ENCODE peak calls at places on chromosome 20, in five cellular contexts. One of them, this sample, is unnamed. For H3K4me1, the result is how much of the 10 kb centered on the place peaks cover.

GRCh38 chr20:41047279-41047974 is 18.8 kb downstream of the TOP1 start:
- DNase-seq in psoas muscle: no peak
- DNase-seq in heart right ventricle: no peak
- DNase-seq in CD4-positive, alpha-beta memory T cell: no peak
- DNase-seq in Karpas-422: peak
- DNase-seq in this sample: no peak

GRCh38 chr20:9517297-9518134 is 3.1 kb downstream of the LAMP5 start:
- DNase-seq in Karpas-422: no peak
- DNase-seq in CD4-positive, alpha-beta memory T cell: no peak
- DNase-seq in heart right ventricle: no peak
- DNase-seq in psoas muscle: no peak
- DNase-seq in this sample: no peak

GRCh38 chr20:39853050-39853449 is 836.0 kb downstream of the MAFB start:
- DNase-seq in psoas muscle: no peak
- DNase-seq in CD4-positive, alpha-beta memory T cell: no peak
- DNase-seq in Karpas-422: no peak
- DNase-seq in heart right ventricle: no peak
- DNase-seq in this sample: no peak

GRCh38 chr20:46058656-46059281 is 29.8 kb downstream of the SLC12A5 start:
- DNase-seq in Karpas-422: no peak
- DNase-seq in heart right ventricle: no peak
- DNase-seq in psoas muscle: no peak
- DNase-seq in CD4-positive, alpha-beta memory T cell: no peak
- DNase-seq in this sample: no peak

GRCh38 chr20:366042-366718 is 14.4 kb upstream of the TRIB3 start:
- DNase-seq in heart right ventricle: no peak
- DNase-seq in CD4-positive, alpha-beta memory T cell: peak
- DNase-seq in psoas muscle: no peak
- DNase-seq in Karpas-422: no peak
- DNase-seq in this sample: no peak

GRCh38 chr20:25011261-25011660 is 18.7 kb upstream of the APMAP start:
- DNase-seq in heart right ventricle: no peak
- DNase-seq in CD4-positive, alpha-beta memory T cell: no peak
- DNase-seq in Karpas-422: no peak
- DNase-seq in psoas muscle: no peak
- DNase-seq in this sample: no peak

GRCh38 chr20:52975024-52975732 is 3.0 kb downstream of the TSHZ2 start:
- DNase-seq in psoas muscle: no peak
- DNase-seq in Karpas-422: no peak
- DNase-seq in heart right ventricle: no peak
- DNase-seq in CD4-positive, alpha-beta memory T cell: peak
- DNase-seq in this sample: no peak

GRCh38 chr20:385448-385847 is 4.9 kb downstream of the TRIB3 start:
- DNase-seq in CD4-positive, alpha-beta memory T cell: no peak
- DNase-seq in psoas muscle: no peak
- DNase-seq in Karpas-422: no peak
- DNase-seq in heart right ventricle: no peak
- DNase-seq in this sample: no peak

GRCh38 chr20:49043000-49043399 is 3.1 kb upstream of the CSE1L start:
- DNase-seq in CD4-positive, alpha-beta memory T cell: no peak
- DNase-seq in psoas muscle: no peak
- DNase-seq in heart right ventricle: no peak
- DNase-seq in Karpas-422: no peak
- DNase-seq in this sample: no peak

GRCh38 chr20:43571310-43571709 is 12.5 kb downstream of the SGK2 start:
- DNase-seq in heart right ventricle: no peak
- DNase-seq in psoas muscle: no peak
- DNase-seq in Karpas-422: no peak
- DNase-seq in CD4-positive, alpha-beta memory T cell: no peak
- DNase-seq in this sample: no peak

GRCh38 chr20:46364670-46365482 is 41.5 kb downstream of the ELMO2 start:
- DNase-seq in heart right ventricle: no peak
- DNase-seq in CD4-positive, alpha-beta memory T cell: no peak
- DNase-seq in Karpas-422: no peak
- DNase-seq in psoas muscle: no peak
- DNase-seq in this sample: no peak

GRCh38 chr20:62303327-62304226 is 780 bp downstream of the ADRM1 start:
- DNase-seq in Karpas-422: peak
- DNase-seq in CD4-positive, alpha-beta memory T cell: no peak
- DNase-seq in heart right ventricle: no peak
- DNase-seq in psoas muscle: no peak
- DNase-seq in this sample: no peak

GRCh38 chr20:10047427-10047826 is 12.6 kb downstream of the ANKEF1 start:
- DNase-seq in psoas muscle: no peak
- DNase-seq in CD4-positive, alpha-beta memory T cell: no peak
- DNase-seq in heart right ventricle: no peak
- DNase-seq in Karpas-422: peak
- DNase-seq in this sample: no peak

GRCh38 chr20:60725311-60725906 is 526.7 kb upstream of the CDH4 start:
- DNase-seq in Karpas-422: no peak
- DNase-seq in CD4-positive, alpha-beta memory T cell: no peak
- DNase-seq in heart right ventricle: no peak
- DNase-seq in psoas muscle: no peak
- DNase-seq in this sample: no peak

GRCh38 chr20:46458891-46459750 is 52.7 kb upstream of the ELMO2 start:
- DNase-seq in heart right ventricle: peak
- DNase-seq in Karpas-422: no peak
- DNase-seq in CD4-positive, alpha-beta memory T cell: peak
- DNase-seq in psoas muscle: peak
- DNase-seq in this sample: no peak

GRCh38 chr20:5970381-5970780 is 19.9 kb downstream of the MCM8 start:
- DNase-seq in psoas muscle: no peak
- DNase-seq in heart right ventricle: no peak
- DNase-seq in CD4-positive, alpha-beta memory T cell: no peak
- DNase-seq in Karpas-422: no peak
- DNase-seq in this sample: no peak

GRCh38 chr20:5127204-5127858 is 523 bp downstream of the CDS2 start:
- DNase-seq in heart right ventricle: peak
- DNase-seq in CD4-positive, alpha-beta memory T cell: peak
- DNase-seq in Karpas-422: peak
- DNase-seq in psoas muscle: peak
- DNase-seq in this sample: peak

GRCh38 chr20:8234580-8234979 is 102.5 kb downstream of the PLCB1 start:
- DNase-seq in Karpas-422: no peak
- DNase-seq in psoas muscle: no peak
- DNase-seq in CD4-positive, alpha-beta memory T cell: no peak
- DNase-seq in heart right ventricle: no peak
- DNase-seq in this sample: no peak

GRCh38 chr20:11047559-11047958 is 373.8 kb upstream of the JAG1 start:
- DNase-seq in CD4-positive, alpha-beta memory T cell: no peak
- DNase-seq in psoas muscle: no peak
- DNase-seq in Karpas-422: no peak
- DNase-seq in heart right ventricle: no peak
- DNase-seq in this sample: no peak

GRCh38 chr20:64161595-64162238 is 2.5 kb upstream of the MYT1 start:
- DNase-seq in Karpas-422: no peak
- DNase-seq in heart right ventricle: peak
- DNase-seq in CD4-positive, alpha-beta memory T cell: peak
- DNase-seq in psoas muscle: no peak
- DNase-seq in this sample: no peak

GRCh38 chr20:62310757-62311121 is 7.9 kb downstream of the ADRM1 start:
- DNase-seq in Karpas-422: no peak
- DNase-seq in CD4-positive, alpha-beta memory T cell: no peak
- DNase-seq in psoas muscle: no peak
- DNase-seq in heart right ventricle: no peak
- DNase-seq in this sample: no peak

GRCh38 chr20:63739129-63740069 is at the start of gene SLC2A4RG:
- DNase-seq in heart right ventricle: peak
- DNase-seq in Karpas-422: peak
- DNase-seq in CD4-positive, alpha-beta memory T cell: peak
- DNase-seq in psoas muscle: peak
- DNase-seq in this sample: peak

DNA sequence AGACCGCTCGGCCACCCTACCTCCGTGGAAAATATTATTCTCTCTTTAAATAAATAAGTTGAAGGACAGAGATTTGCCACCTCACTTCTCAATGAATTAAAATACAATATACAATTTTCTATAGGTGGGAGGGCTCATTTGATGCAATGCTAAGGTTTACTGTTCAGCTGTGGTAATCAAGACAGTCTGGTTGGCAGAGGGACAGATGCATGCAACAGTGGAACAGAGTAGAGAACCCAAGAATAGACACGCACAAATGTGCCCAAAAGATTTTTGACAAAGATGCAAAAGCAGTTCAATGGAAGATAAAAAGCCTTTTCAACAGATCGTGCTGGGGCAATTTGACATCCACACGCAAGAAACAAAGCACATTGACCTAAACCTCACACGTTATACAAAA is 145.2 kb downstream of the CEBPB start:
- DNase-seq in CD4-positive, alpha-beta memory T cell: no peak
- DNase-seq in psoas muscle: no peak
- DNase-seq in heart right ventricle: no peak
- DNase-seq in Karpas-422: no peak
- DNase-seq in this sample: no peak
- H3K4me1 ChIP-seq in CD4-positive, alpha-beta memory T cell: under half
- H3K4me1 ChIP-seq in psoas muscle: under half
- H3K4me1 ChIP-seq in heart right ventricle: half or more
- H3K4me1 ChIP-seq in Karpas-422: under half
- H3K4me1 ChIP-seq in this sample: under half

DNA sequence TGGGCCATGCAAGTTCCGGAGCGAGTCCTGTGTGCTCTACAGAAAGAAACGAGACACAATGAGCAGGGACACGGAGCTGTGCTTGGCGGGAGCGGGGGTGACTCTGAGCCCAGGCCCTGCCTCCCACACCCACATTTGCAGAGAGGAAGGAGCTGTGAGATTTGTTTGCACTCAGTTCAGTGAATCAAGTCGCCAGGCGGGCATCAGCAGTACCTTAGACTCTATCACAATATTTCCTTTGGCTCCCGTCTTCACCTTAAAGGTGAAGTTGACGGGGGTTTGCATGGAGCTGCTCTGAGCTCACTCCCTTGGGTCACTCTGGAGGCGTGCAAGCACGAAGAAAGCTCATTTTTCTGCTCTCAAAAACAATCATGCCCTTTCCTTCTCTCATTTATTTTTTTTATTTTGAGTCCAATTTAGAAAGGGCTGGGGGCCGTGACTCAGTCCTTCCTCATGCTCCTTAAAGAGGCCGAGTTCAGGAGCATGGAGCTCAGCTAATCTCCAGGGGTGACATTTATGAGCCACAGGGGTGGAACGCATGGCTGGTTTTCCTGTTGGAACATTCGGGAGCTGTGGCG is 188.2 kb downstream of the NFATC2 start:
- DNase-seq in Karpas-422: no peak
- DNase-seq in heart right ventricle: no peak
- DNase-seq in CD4-positive, alpha-beta memory T cell: no peak
- DNase-seq in psoas muscle: peak
- DNase-seq in this sample: no peak
- H3K4me1 ChIP-seq in Karpas-422: under half
- H3K4me1 ChIP-seq in heart right ventricle: under half
- H3K4me1 ChIP-seq in CD4-positive, alpha-beta memory T cell: under half
- H3K4me1 ChIP-seq in psoas muscle: under half
- H3K4me1 ChIP-seq in this sample: under half

DNA sequence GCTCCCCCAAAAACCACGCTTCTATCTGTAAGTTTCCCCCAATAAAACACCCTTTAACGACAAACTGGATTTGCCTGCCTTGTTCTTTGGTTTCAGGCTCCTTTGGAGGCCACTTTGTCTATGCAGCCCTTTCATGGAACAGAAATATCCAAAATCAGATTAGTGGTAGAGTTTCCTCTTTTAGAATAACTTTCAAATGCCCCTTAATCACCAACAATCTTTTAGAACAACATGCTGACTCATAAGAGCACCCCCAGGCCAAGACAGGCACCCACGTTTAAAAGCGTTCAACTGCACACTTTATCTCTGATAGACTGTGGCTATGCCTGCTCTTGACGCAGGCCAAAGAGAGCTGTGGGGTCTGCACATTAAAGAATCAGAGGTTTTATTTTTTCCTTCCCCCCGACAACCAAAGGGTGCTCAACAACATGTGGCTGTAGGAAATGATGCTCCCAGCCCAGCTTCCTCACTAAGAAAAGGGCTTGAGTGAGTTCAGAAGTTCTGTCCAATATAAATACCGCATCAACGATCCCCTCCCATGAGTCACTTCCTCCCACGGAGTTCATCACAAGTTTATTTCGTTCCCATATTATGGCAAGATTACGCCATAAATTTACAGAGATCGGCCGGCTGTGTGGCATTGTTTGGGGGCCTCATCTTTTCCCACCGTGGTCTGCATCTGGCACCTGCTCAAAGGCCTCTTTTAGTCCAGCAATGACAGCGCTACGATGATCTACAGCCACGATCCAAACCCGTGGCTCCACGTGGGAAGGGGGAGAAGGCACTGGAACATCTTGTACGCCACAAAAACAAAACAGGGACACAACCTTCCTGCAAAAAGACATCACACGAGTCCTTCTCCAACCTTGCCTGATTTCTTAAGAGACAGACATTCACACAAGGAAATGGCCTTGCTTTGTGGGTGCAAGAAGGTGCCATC is 88.8 kb upstream of the NFATC2 start:
- DNase-seq in CD4-positive, alpha-beta memory T cell: no peak
- DNase-seq in heart right ventricle: peak
- DNase-seq in Karpas-422: no peak
- DNase-seq in psoas muscle: peak
- DNase-seq in this sample: peak
- H3K4me1 ChIP-seq in CD4-positive, alpha-beta memory T cell: under half
- H3K4me1 ChIP-seq in heart right ventricle: under half
- H3K4me1 ChIP-seq in Karpas-422: under half
- H3K4me1 ChIP-seq in psoas muscle: under half
- H3K4me1 ChIP-seq in this sample: under half

DNA sequence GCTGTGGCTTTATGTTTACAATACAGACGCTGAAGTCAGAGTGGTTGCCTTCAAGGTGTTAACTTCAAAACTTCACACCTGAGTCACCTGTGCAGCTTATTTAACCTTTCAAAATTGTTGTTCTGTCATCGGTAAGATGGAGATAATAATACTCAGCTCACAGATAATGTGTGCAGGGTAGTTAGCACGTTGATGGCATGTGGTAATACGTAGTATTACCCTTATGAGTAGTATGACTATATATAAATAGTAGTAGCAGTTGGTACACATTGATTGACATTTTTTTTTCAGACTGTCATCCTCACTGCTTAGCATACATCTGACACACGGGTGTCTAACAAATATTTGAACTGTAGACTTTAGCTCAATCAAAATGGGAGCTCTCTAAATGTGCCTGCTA is 11.0 kb upstream of the MROH8 start:
- DNase-seq in CD4-positive, alpha-beta memory T cell: no peak
- DNase-seq in heart right ventricle: no peak
- DNase-seq in Karpas-422: no peak
- DNase-seq in psoas muscle: no peak
- DNase-seq in this sample: no peak
- H3K4me1 ChIP-seq in CD4-positive, alpha-beta memory T cell: half or more
- H3K4me1 ChIP-seq in heart right ventricle: half or more
- H3K4me1 ChIP-seq in Karpas-422: under half
- H3K4me1 ChIP-seq in psoas muscle: under half
- H3K4me1 ChIP-seq in this sample: under half

DNA sequence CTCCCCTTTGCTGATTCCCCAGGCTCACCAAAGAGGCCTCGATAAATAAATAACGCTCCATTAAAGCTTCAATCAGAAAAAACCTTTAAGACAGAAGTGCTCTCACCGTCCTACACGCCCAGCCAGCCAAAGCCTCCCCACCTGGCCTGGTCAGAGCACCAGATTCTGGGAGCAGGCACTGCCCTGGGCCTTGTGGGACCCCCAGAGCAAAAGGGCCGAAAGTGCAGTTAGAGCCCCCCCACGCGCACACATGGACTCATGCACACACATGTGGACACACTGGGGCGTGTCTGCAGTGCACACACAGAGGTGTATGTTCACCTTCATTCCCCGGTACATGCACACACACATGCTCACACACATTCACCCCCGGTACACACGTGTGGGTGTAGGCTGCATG is 1.9 kb upstream of the NECAB3 start:
- DNase-seq in psoas muscle: no peak
- DNase-seq in Karpas-422: no peak
- DNase-seq in heart right ventricle: no peak
- DNase-seq in CD4-positive, alpha-beta memory T cell: no peak
- DNase-seq in this sample: no peak
- H3K4me1 ChIP-seq in psoas muscle: under half
- H3K4me1 ChIP-seq in Karpas-422: half or more
- H3K4me1 ChIP-seq in heart right ventricle: under half
- H3K4me1 ChIP-seq in CD4-positive, alpha-beta memory T cell: half or more
- H3K4me1 ChIP-seq in this sample: under half

This sample was measured in gastrocnemius medialis.